ENCODE peak calls at places on chromosomes 5 and 9, in ten cellular contexts. L, O, X, F, N, C, I, H, V and P are unnamed samples.

GRCh38 chr5:138141734-138142133 is 2.5 kb upstream of the NME5 start:
- DNase-seq in X (no peak), C (no peak), V (no peak), O (no peak), L (no peak), H (no peak), N (no peak), F (no peak), I (no peak), P (no peak)

GRCh38 chr9:25557645-25558300 is 120.5 kb downstream of the TUSC1 start:
- DNase-seq in C (no peak), H (no peak), O (peak; percentile 2), I (no peak), F (no peak), V (no peak), N (no peak), X (no peak), L (no peak), P (peak; percentile 14)

GRCh38 chr5:35852084-35852734 is 4.5 kb upstream of the IL7R start:
- DNase-seq in H (no peak), X (no peak), I (no peak), V (peak; percentile 22), F (no peak), O (no peak), C (peak; percentile 36), L (peak; percentile 53), N (peak; percentile 13), P (no peak)

GRCh38 chr9:6557883-6558282 is 87.6 kb downstream of the GLDC start:
- DNase-seq in L (no peak), F (no peak), H (peak; percentile 21), I (no peak), O (no peak), C (no peak), V (no peak), N (no peak), X (no peak), P (no peak)

GRCh38 chr9:109912082-109912581 is 132.1 kb downstream of the PALM2AKAP2 start:
- DNase-seq in X (no peak), I (no peak), H (peak; percentile 28), L (no peak), O (peak; percentile 41), N (peak; percentile 63), V (peak; percentile 79), C (no peak), F (no peak), P (peak; percentile 57)

GRCh38 chr9:123679330-123679987 is 250.5 kb downstream of the DENND1A start:
- DNase-seq in X (no peak), L (peak; percentile 8), N (no peak), V (no peak), H (no peak), O (no peak), I (no peak), C (no peak), F (no peak), P (no peak)

GRCh38 chr9:7289773-7290172 is 509.8 kb downstream of the DMAC1 start:
- DNase-seq in F (no peak), O (no peak), H (no peak), V (no peak), I (no peak), X (no peak), C (no peak), N (no peak), L (no peak), P (no peak)

GRCh38 chr9:133127340-133127981 is 6.4 kb upstream of the RALGDS start:
- DNase-seq in O (no peak), L (no peak), I (peak; percentile 64), F (peak; percentile 94), X (no peak), C (no peak), N (peak; percentile 65), V (peak; percentile 87), H (no peak), P (peak; percentile 48)

GRCh38 chr5:170503970-170504525 is at the start of gene KCNIP1:
- DNase-seq in H (peak; percentile 48), N (peak; percentile 41), F (no peak), I (no peak), X (peak; percentile 71), L (no peak), C (no peak), O (no peak), V (peak; percentile 39), P (no peak)

GRCh38 chr9:118583414-118583813 is 785.8 kb downstream of the BRINP1 start:
- DNase-seq in X (no peak), H (no peak), V (no peak), F (no peak), I (no peak), N (no peak), O (no peak), L (no peak), C (no peak), P (no peak)

GRCh38 chr9:114677418-114677817 is 4.6 kb downstream of the TEX48 start:
- DNase-seq in O (peak; percentile 100), H (no peak), F (peak; percentile 99), I (no peak), V (peak; percentile 99), C (peak; percentile 30), N (peak; percentile 100), L (no peak), X (no peak), P (peak; percentile 98)

GRCh38 chr5:123365163-123365562 is 58.0 kb downstream of the CEP120 start:
- DNase-seq in I (no peak), H (no peak), O (peak; percentile 77), X (no peak), L (no peak), C (no peak), V (no peak), N (peak; percentile 13), F (no peak), P (peak; percentile 60)

GRCh38 chr5:59583810-59584562 is 309.5 kb downstream of the PDE4D start:
- DNase-seq in O (no peak), I (no peak), V (no peak), L (no peak), C (no peak), H (no peak), X (no peak), N (no peak), F (no peak), P (no peak)

GRCh38 chr9:117543089-117543488 is 128.2 kb upstream of the ASTN2 start:
- DNase-seq in V (no peak), L (no peak), O (no peak), C (no peak), X (no peak), I (no peak), F (no peak), H (no peak), N (no peak), P (no peak)

GRCh38 chr5:55039843-55040242 is 15.8 kb downstream of the GZMK start:
- DNase-seq in I (no peak), N (no peak), H (no peak), O (no peak), V (no peak), L (no peak), F (peak; percentile 16), C (no peak), X (no peak), P (no peak)

GRCh38 chr5:109585012-109585599 is 104.6 kb upstream of the MAN2A1 start:
- DNase-seq in X (no peak), I (no peak), O (peak; percentile 45), L (no peak), N (peak; percentile 74), H (peak; percentile 43), V (no peak), C (peak; percentile 30), F (peak; percentile 5), P (peak; percentile 63)

GRCh38 chr5:110321117-110321516 is 405.4 kb downstream of the TMEM232 start:
- DNase-seq in N (peak; percentile 86), F (no peak), O (peak; percentile 8), L (no peak), C (no peak), X (no peak), V (peak; percentile 3), H (no peak), I (no peak), P (no peak)

GRCh38 chr5:20636686-20637085 is 648.7 kb upstream of the CDH18 start:
- DNase-seq in L (no peak), X (no peak), I (no peak), N (no peak), H (no peak), O (no peak), C (no peak), V (no peak), F (peak; percentile 4), P (no peak)

GRCh38 chr5:8884029-8884428 is 661.8 kb downstream of the SEMA5A start:
- DNase-seq in I (no peak), F (no peak), X (no peak), C (no peak), V (no peak), O (peak; percentile 20), H (no peak), L (no peak), N (no peak), P (peak; percentile 15)

GRCh38 chr5:100668511-100668910 is 133.3 kb downstream of the FAM174A start:
- DNase-seq in C (peak; percentile 13), V (peak; percentile 55), H (peak; percentile 76), N (peak; percentile 66), O (peak; percentile 27), L (no peak), X (no peak), F (peak; percentile 32), I (no peak), P (peak; percentile 62)

GRCh38 chr5:139651502-139651862 is 3.3 kb downstream of the CXXC5 start:
- DNase-seq in N (no peak), V (peak; percentile 56), F (no peak), I (no peak), L (no peak), X (no peak), H (no peak), C (no peak), O (no peak), P (no peak)

GRCh38 chr9:96219615-96220257 is 82.2 kb downstream of the HSD17B3 start:
- DNase-seq in L (no peak), F (peak; percentile 15), V (peak; percentile 60), I (peak; percentile 29), X (peak; percentile 71), N (peak; percentile 12), H (peak; percentile 62), C (no peak), O (peak; percentile 8), P (peak; percentile 18)

GRCh38 chr9:114693248-114693895 is 11.4 kb upstream of the TEX48 start:
- DNase-seq in O (no peak), H (no peak), I (no peak), C (no peak), L (no peak), X (no peak), V (no peak), N (no peak), F (peak; percentile 65), P (no peak)

GRCh38 chr9:88988796-88989641 is 2.2 kb upstream of the S1PR3 start:
- DNase-seq in F (peak; percentile 60), X (no peak), N (peak; percentile 60), L (no peak), V (peak; percentile 73), C (no peak), O (peak; percentile 63), H (no peak), I (no peak), P (peak; percentile 73)

GRCh38 chr5:93789173-93790070 is 48.0 kb upstream of the POU5F2 start:
- DNase-seq in C (no peak), N (peak; percentile 85), H (peak; percentile 31), L (no peak), I (no peak), X (no peak), F (peak; percentile 70), V (peak; percentile 44), O (peak; percentile 65), P (peak; percentile 49)

GRCh38 chr9:111992523-111992922 is 95.9 kb downstream of the UGCG start:
- DNase-seq in F (peak; percentile 93), V (peak; percentile 91), H (peak; percentile 26), X (no peak), N (peak; percentile 90), O (peak; percentile 60), I (no peak), L (no peak), C (no peak), P (peak; percentile 35)

GRCh38 chr9:121876212-121876611 is 216.9 kb downstream of the TTLL11 start:
- DNase-seq in F (no peak), L (no peak), C (no peak), H (no peak), V (peak; percentile 67), I (no peak), X (no peak), O (no peak), N (no peak), P (no peak)

GRCh38 chr9:129185402-129185801 is 7.3 kb upstream of the IER5L start:
- DNase-seq in N (no peak), L (no peak), O (no peak), H (no peak), C (no peak), X (no peak), F (no peak), I (no peak), V (no peak), P (no peak)